ENCODE peak calls at places on chromosome 21, in six cellular contexts. One of them, this sample, is unnamed. For H3K4me1, the result is how much of the 10 kb centered on the place peaks cover.

GRCh38 chr21:37337831-37338230 is 28.7 kb upstream of the DYRK1A start:
- DNase-seq in fibroblast of lung: no peak
- DNase-seq in DND-41: no peak
- DNase-seq in A549: no peak
- DNase-seq in left lung: no peak
- DNase-seq in K562: no peak
- DNase-seq in this sample: no peak

GRCh38 chr21:45854702-45855247 is 126.8 kb upstream of the COL6A1 start:
- DNase-seq in fibroblast of lung: no peak
- DNase-seq in DND-41: no peak
- DNase-seq in A549: no peak
- DNase-seq in left lung: no peak
- DNase-seq in K562: no peak
- DNase-seq in this sample: no peak

GRCh38 chr21:46410516-46410915 is 48.2 kb upstream of the DIP2A start:
- DNase-seq in fibroblast of lung: no peak
- DNase-seq in DND-41: no peak
- DNase-seq in A549: no peak
- DNase-seq in left lung: no peak
- DNase-seq in K562: no peak
- DNase-seq in this sample: no peak

GRCh38 chr21:46227811-46228344 is 696 bp downstream of the LSS start:
- DNase-seq in fibroblast of lung: no peak
- DNase-seq in DND-41: peak
- DNase-seq in A549: no peak
- DNase-seq in left lung: no peak
- DNase-seq in K562: peak
- DNase-seq in this sample: no peak

GRCh38 chr21:40136571-40136970 is 269.3 kb downstream of the PCP4 start:
- DNase-seq in fibroblast of lung: no peak
- DNase-seq in DND-41: no peak
- DNase-seq in A549: no peak
- DNase-seq in left lung: no peak
- DNase-seq in K562: no peak
- DNase-seq in this sample: no peak

GRCh38 chr21:34313116-34313515 is 50.7 kb upstream of the KCNE2 start:
- DNase-seq in fibroblast of lung: no peak
- DNase-seq in DND-41: no peak
- DNase-seq in A549: no peak
- DNase-seq in left lung: no peak
- DNase-seq in K562: no peak
- DNase-seq in this sample: no peak

GRCh38 chr21:45404726-45405270 is at the start of gene COL18A1:
- DNase-seq in fibroblast of lung: peak
- DNase-seq in DND-41: no peak
- DNase-seq in A549: peak
- DNase-seq in left lung: peak
- DNase-seq in K562: peak
- DNase-seq in this sample: peak

GRCh38 chr21:36203603-36203889 is 46.9 kb downstream of the DOP1B start:
- DNase-seq in fibroblast of lung: peak
- DNase-seq in DND-41: no peak
- DNase-seq in A549: peak
- DNase-seq in left lung: no peak
- DNase-seq in K562: peak
- DNase-seq in this sample: no peak

GRCh38 chr21:15241997-15242767 is 177.4 kb upstream of the NRIP1 start:
- DNase-seq in fibroblast of lung: no peak
- DNase-seq in DND-41: no peak
- DNase-seq in A549: no peak
- DNase-seq in left lung: no peak
- DNase-seq in K562: no peak
- DNase-seq in this sample: no peak

GRCh38 chr21:36422279-36423098 is 37.3 kb downstream of the CHAF1B start:
- DNase-seq in fibroblast of lung: peak
- DNase-seq in DND-41: peak
- DNase-seq in A549: peak
- DNase-seq in left lung: peak
- DNase-seq in K562: peak
- DNase-seq in this sample: no peak

GRCh38 chr21:41709965-41710822 is 56.7 kb downstream of the RIPK4 start:
- DNase-seq in fibroblast of lung: no peak
- DNase-seq in DND-41: no peak
- DNase-seq in A549: no peak
- DNase-seq in left lung: no peak
- DNase-seq in K562: no peak
- DNase-seq in this sample: no peak

GRCh38 chr21:37071561-37072238 is 1.2 kb downstream of the PIGP start:
- DNase-seq in fibroblast of lung: peak
- DNase-seq in DND-41: peak
- DNase-seq in A549: peak
- DNase-seq in left lung: peak
- DNase-seq in K562: peak
- DNase-seq in this sample: no peak

GRCh38 chr21:16837319-16837718 is 675.5 kb upstream of the CXADR start:
- DNase-seq in fibroblast of lung: peak
- DNase-seq in DND-41: no peak
- DNase-seq in A549: no peak
- DNase-seq in left lung: no peak
- DNase-seq in K562: no peak
- DNase-seq in this sample: no peak

GRCh38 chr21:42526379-42526727 is 12.7 kb downstream of the SLC37A1 start:
- DNase-seq in fibroblast of lung: no peak
- DNase-seq in DND-41: no peak
- DNase-seq in A549: no peak
- DNase-seq in left lung: peak
- DNase-seq in K562: no peak
- DNase-seq in this sample: no peak

GRCh38 chr21:41953831-41954653 is at the start of gene C2CD2:
- DNase-seq in fibroblast of lung: peak
- DNase-seq in DND-41: peak
- DNase-seq in A549: peak
- DNase-seq in left lung: peak
- DNase-seq in K562: peak
- DNase-seq in this sample: no peak

GRCh38 chr21:41536076-41536826 is 28.3 kb upstream of the TMPRSS2 start:
- DNase-seq in fibroblast of lung: no peak
- DNase-seq in DND-41: no peak
- DNase-seq in A549: no peak
- DNase-seq in left lung: peak
- DNase-seq in K562: no peak
- DNase-seq in this sample: no peak

GRCh38 chr21:36134820-36135390 is at the start of gene CBR3:
- DNase-seq in fibroblast of lung: peak
- DNase-seq in DND-41: no peak
- DNase-seq in A549: peak
- DNase-seq in left lung: peak
- DNase-seq in K562: no peak
- DNase-seq in this sample: no peak

GRCh38 chr21:46181953-46182547 is 2.2 kb downstream of the SPATC1L start:
- DNase-seq in fibroblast of lung: no peak
- DNase-seq in DND-41: no peak
- DNase-seq in A549: no peak
- DNase-seq in left lung: no peak
- DNase-seq in K562: no peak
- DNase-seq in this sample: no peak

GRCh38 chr21:23463365-23463764 is 2143.9 kb downstream of the MRPL39 start:
- DNase-seq in fibroblast of lung: no peak
- DNase-seq in DND-41: no peak
- DNase-seq in A549: no peak
- DNase-seq in left lung: no peak
- DNase-seq in K562: no peak
- DNase-seq in this sample: no peak

GRCh38 chr21:40754466-40754865 is 92.5 kb downstream of the DSCAM start:
- DNase-seq in fibroblast of lung: no peak
- DNase-seq in DND-41: no peak
- DNase-seq in A549: no peak
- DNase-seq in left lung: peak
- DNase-seq in K562: no peak
- DNase-seq in this sample: no peak

GRCh38 chr21:27171704-27172103 is 204.8 kb upstream of the ADAMTS5 start:
- DNase-seq in fibroblast of lung: peak
- DNase-seq in DND-41: no peak
- DNase-seq in A549: no peak
- DNase-seq in left lung: no peak
- DNase-seq in K562: no peak
- DNase-seq in this sample: no peak

GRCh38 chr21:15066231-15066577 is 1.4 kb upstream of the NRIP1 start:
- DNase-seq in fibroblast of lung: peak
- DNase-seq in DND-41: no peak
- DNase-seq in A549: no peak
- DNase-seq in left lung: no peak
- DNase-seq in K562: no peak
- DNase-seq in this sample: no peak

GRCh38 chr21:32306021-32306780 is 7.5 kb downstream of the MRAP start:
- DNase-seq in fibroblast of lung: no peak
- DNase-seq in DND-41: no peak
- DNase-seq in A549: no peak
- DNase-seq in left lung: no peak
- DNase-seq in K562: no peak
- DNase-seq in this sample: no peak

GRCh38 chr21:31886896-31887595 is 14.2 kb downstream of the HUNK start:
- DNase-seq in fibroblast of lung: peak
- DNase-seq in DND-41: no peak
- DNase-seq in A549: no peak
- DNase-seq in left lung: no peak
- DNase-seq in K562: no peak
- DNase-seq in this sample: no peak

GRCh38 chr21:26099610-26100219 is 70.9 kb downstream of the APP start:
- DNase-seq in fibroblast of lung: peak
- DNase-seq in DND-41: no peak
- DNase-seq in A549: no peak
- DNase-seq in left lung: no peak
- DNase-seq in K562: peak
- DNase-seq in this sample: no peak

GRCh38 chr21:37915516-37915915 is 741 bp downstream of the KCNJ6 start:
- DNase-seq in fibroblast of lung: no peak
- DNase-seq in DND-41: no peak
- DNase-seq in A549: no peak
- DNase-seq in left lung: no peak
- DNase-seq in K562: no peak
- DNase-seq in this sample: no peak

GRCh38 chr21:34949045-34949444 is 100.1 kb downstream of the RUNX1 start:
- DNase-seq in fibroblast of lung: peak
- DNase-seq in DND-41: no peak
- DNase-seq in A549: no peak
- DNase-seq in left lung: no peak
- DNase-seq in K562: no peak
- DNase-seq in this sample: no peak

GRCh38 chr21:40504825-40505224 is 342.1 kb downstream of the DSCAM start:
- DNase-seq in fibroblast of lung: no peak
- DNase-seq in DND-41: no peak
- DNase-seq in A549: no peak
- DNase-seq in left lung: no peak
- DNase-seq in K562: no peak
- DNase-seq in this sample: no peak

GRCh38 chr21:30487336-30487735 is at the start of gene KRTAP19-2:
- DNase-seq in fibroblast of lung: no peak
- DNase-seq in DND-41: no peak
- DNase-seq in A549: no peak
- DNase-seq in left lung: no peak
- DNase-seq in K562: no peak
- DNase-seq in this sample: no peak

GRCh38 chr21:36522174-36522810 is 42.4 kb upstream of the CLDN14 start:
- DNase-seq in fibroblast of lung: no peak
- DNase-seq in DND-41: no peak
- DNase-seq in A549: no peak
- DNase-seq in left lung: no peak
- DNase-seq in K562: no peak
- DNase-seq in this sample: no peak

GRCh38 chr21:45303751-45304150 is 16.1 kb upstream of the POFUT2 start:
- DNase-seq in fibroblast of lung: no peak
- DNase-seq in DND-41: no peak
- DNase-seq in A549: no peak
- DNase-seq in left lung: peak
- DNase-seq in K562: no peak
- DNase-seq in this sample: no peak

GRCh38 chr21:38984568-38984967 is 178.8 kb downstream of the ETS2 start:
- DNase-seq in fibroblast of lung: peak
- DNase-seq in DND-41: peak
- DNase-seq in A549: no peak
- DNase-seq in left lung: no peak
- DNase-seq in K562: no peak
- DNase-seq in this sample: no peak
- H3K27ac ChIP-seq in fibroblast of lung: peak
- H3K27ac ChIP-seq in DND-41: peak
- H3K27ac ChIP-seq in A549: no peak
- H3K27ac ChIP-seq in left lung: no peak
- H3K27ac ChIP-seq in K562: no peak
- H3K27ac ChIP-seq in this sample: no peak

GRCh38 chr21:39009587-39010225 is 173.5 kb downstream of the PSMG1 start:
- DNase-seq in fibroblast of lung: no peak
- DNase-seq in DND-41: no peak
- DNase-seq in A549: no peak
- DNase-seq in left lung: no peak
- DNase-seq in K562: no peak
- DNase-seq in this sample: no peak
- H3K4me1 ChIP-seq in fibroblast of lung: under half
- H3K4me1 ChIP-seq in DND-41: under half
- H3K4me1 ChIP-seq in A549: under half
- H3K4me1 ChIP-seq in left lung: under half
- H3K4me1 ChIP-seq in K562: under half
- H3K4me1 ChIP-seq in this sample: under half

DNA sequence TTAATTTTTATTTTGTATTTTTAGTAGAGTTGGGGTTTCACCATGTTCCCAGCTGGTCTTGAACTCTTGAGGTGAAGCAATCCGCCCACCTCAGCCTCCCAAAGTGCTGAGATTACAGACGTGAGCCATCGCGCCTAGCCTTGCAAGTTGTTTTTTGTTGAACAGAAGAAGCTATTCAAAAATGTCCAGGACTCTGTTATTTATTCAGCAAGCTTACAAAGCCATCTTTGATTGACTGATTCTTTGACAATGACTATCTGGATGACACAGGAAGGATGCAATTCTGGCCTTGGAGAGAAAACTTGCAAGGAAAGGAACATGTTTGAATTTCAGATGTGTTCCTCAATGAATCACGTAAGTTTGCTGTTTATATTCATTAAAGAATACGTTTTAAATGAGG is 63.5 kb downstream of the MAP3K7CL start:
- DNase-seq in fibroblast of lung: no peak
- DNase-seq in DND-41: no peak
- DNase-seq in A549: no peak
- DNase-seq in left lung: no peak
- DNase-seq in K562: no peak
- DNase-seq in this sample: no peak
- H3K27ac ChIP-seq in fibroblast of lung: no peak
- H3K27ac ChIP-seq in DND-41: no peak
- H3K27ac ChIP-seq in A549: no peak
- H3K27ac ChIP-seq in left lung: peak
- H3K27ac ChIP-seq in K562: no peak
- H3K27ac ChIP-seq in this sample: no peak

DNA sequence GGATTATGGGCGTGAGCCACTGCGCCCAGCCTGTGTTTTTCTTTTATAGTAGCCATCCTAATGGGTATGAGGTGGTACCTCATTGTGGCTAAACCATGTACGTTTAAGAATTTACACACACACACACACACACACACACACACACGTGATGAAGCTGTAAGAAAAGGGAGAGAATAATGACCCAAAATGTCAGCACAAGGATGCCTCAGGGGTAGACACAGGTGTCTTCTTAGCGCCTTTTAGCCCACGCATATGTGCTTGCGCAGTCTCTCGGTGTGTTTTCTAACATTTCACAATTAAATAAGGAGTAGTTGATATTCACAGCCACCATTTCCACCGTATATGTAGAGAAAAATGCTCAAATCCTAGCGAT is 782 bp upstream of the PFKL start:
- DNase-seq in fibroblast of lung: peak
- DNase-seq in DND-41: no peak
- DNase-seq in A549: no peak
- DNase-seq in left lung: no peak
- DNase-seq in K562: no peak
- DNase-seq in this sample: no peak
- H3K4me1 ChIP-seq in fibroblast of lung: under half
- H3K4me1 ChIP-seq in DND-41: under half
- H3K4me1 ChIP-seq in A549: under half
- H3K4me1 ChIP-seq in left lung: under half
- H3K4me1 ChIP-seq in K562: under half
- H3K4me1 ChIP-seq in this sample: half or more

This sample was measured in CD4-positive, CD25-positive, alpha-beta regulatory T cell.